ENCODE peak calls at places on chromosomes 2 and 18, in ten cellular contexts. Y is NCI-H1105, J is T-helper 9 cell, T is memory B cell, D is right cardiac atrium, B is NCI-H510A, A is mesothelial cell of epicardium, C is iPS DF 6.9, N is upper lobe of right lung, E is G401. V is an unnamed sample.

GRCh38 chr2:110106642-110107041 is 9.0 kb downstream of the MALL start:
- DNase-seq in Y (no peak), J (no peak), T (no peak), D (no peak), B (no peak), A (no peak), C (no peak), N (no peak), E (no peak), V (no peak)

GRCh38 chr2:237538001-237538720 is 28.2 kb upstream of the PRLH start:
- DNase-seq in Y (no peak), J (no peak), T (no peak), D (no peak), B (no peak), A (no peak), C (no peak), N (no peak), E (no peak), V (no peak)

GRCh38 chr2:86806059-86806857 is 15.5 kb upstream of the CD8A start:
- DNase-seq in Y (no peak), J (no peak), T (no peak), D (no peak), B (no peak), A (no peak), C (no peak), N (no peak), E (no peak), V (no peak)

GRCh38 chr18:54197747-54198411 is 26.6 kb downstream of the MBD2 start:
- DNase-seq in Y (no peak), J (no peak), T (no peak), D (no peak), B (no peak), A (no peak), C (no peak), N (no peak), E (no peak), V (no peak)

GRCh38 chr2:233915133-233915532 is 2.0 kb upstream of the TRPM8 start:
- DNase-seq in Y (peak; percentile 18), J (no peak), T (no peak), D (no peak), B (no peak), A (no peak), C (no peak), N (no peak), E (peak; percentile 12), V (no peak)

GRCh38 chr2:15230599-15231192 is 330.4 kb downstream of the NBAS start:
- DNase-seq in Y (no peak), J (no peak), T (no peak), D (no peak), B (no peak), A (no peak), C (no peak), N (no peak), E (no peak), V (no peak)

GRCh38 chr2:45690223-45690622 is 38.7 kb downstream of the PRKCE start:
- DNase-seq in Y (no peak), J (no peak), T (no peak), D (no peak), B (no peak), A (no peak), C (no peak), N (no peak), E (no peak), V (no peak)

GRCh38 chr2:74010087-74010541 is 25.4 kb downstream of the TET3 start:
- DNase-seq in Y (peak; percentile 98), J (no peak), T (no peak), D (peak; percentile 79), B (peak; percentile 96), A (peak; percentile 67), C (no peak), N (peak; percentile 81), E (no peak), V (no peak)

GRCh38 chr2:234932591-234933168 is 19.1 kb upstream of the SH3BP4 start:
- DNase-seq in Y (no peak), J (no peak), T (no peak), D (no peak), B (no peak), A (no peak), C (no peak), N (no peak), E (no peak), V (no peak)

GRCh38 chr2:164061129-164061746 is 325.4 kb upstream of the FIGN start:
- DNase-seq in Y (no peak), J (no peak), T (no peak), D (no peak), B (no peak), A (no peak), C (peak; percentile 67), N (no peak), E (peak; percentile 8), V (no peak)

V was measured in CD14-positive monocyte.